ENCODE peak calls at places on chromosomes 6 and 20, in ten cellular contexts. D, S, A, K, P, X, U, B, N and I are unnamed samples.

GRCh38 chr20:6533321-6533720 is 234.2 kb upstream of the BMP2 start:
- DNase-seq in B (no peak), D (no peak), P (no peak), X (no peak), N (no peak), S (no peak), U (peak), K (no peak), A (no peak), I (no peak)

GRCh38 chr6:1485678-1486077 is 96.3 kb downstream of the FOXF2 start:
- DNase-seq in S (no peak), A (no peak), N (no peak), U (peak), P (no peak), B (no peak), K (peak), X (no peak), D (no peak), I (peak)

GRCh38 chr20:44496976-44497375 is 21.3 kb downstream of the TTPAL start:
- DNase-seq in A (no peak), D (no peak), P (no peak), B (no peak), N (no peak), S (no peak), U (no peak), X (no peak), K (peak), I (peak)

GRCh38 chr6:33613794-33614166 is 7.3 kb upstream of the ITPR3 start:
- DNase-seq in U (no peak), X (no peak), A (no peak), B (no peak), P (peak), N (no peak), D (no peak), S (no peak), K (peak), I (peak)

GRCh38 chr20:25090492-25091429 is 8.8 kb upstream of the VSX1 start:
- DNase-seq in A (peak), D (no peak), U (no peak), K (peak), X (no peak), N (no peak), P (no peak), B (no peak), S (peak), I (no peak)

GRCh38 chr6:157046776-157047175 is 269.6 kb downstream of the ARID1B start:
- DNase-seq in D (no peak), B (no peak), N (no peak), K (no peak), U (no peak), P (no peak), A (no peak), S (no peak), X (no peak), I (no peak)

GRCh38 chr6:128246472-128246871 is 273.9 kb downstream of the PTPRK start:
- DNase-seq in D (no peak), A (no peak), X (no peak), S (no peak), K (no peak), P (peak), B (no peak), U (no peak), N (no peak), I (no peak)

GRCh38 chr6:152085533-152085932 is 278.1 kb downstream of the ESR1 start:
- DNase-seq in S (no peak), X (no peak), U (no peak), K (peak), N (no peak), B (no peak), D (no peak), A (no peak), P (no peak), I (peak)

GRCh38 chr20:4697874-4698221 is 23.9 kb upstream of the PRND start:
- DNase-seq in U (no peak), D (no peak), B (no peak), K (no peak), A (no peak), N (no peak), X (no peak), P (no peak), S (no peak), I (no peak)

GRCh38 chr6:129889580-129889979 is 28.5 kb upstream of the TMEM244 start:
- DNase-seq in B (no peak), U (no peak), P (no peak), A (no peak), K (peak), D (no peak), N (no peak), S (no peak), X (no peak), I (peak)

GRCh38 chr6:20924911-20925543 is 390.8 kb downstream of the CDKAL1 start:
- DNase-seq in X (no peak), B (no peak), P (no peak), U (no peak), A (no peak), N (no peak), D (no peak), K (peak), S (no peak), I (peak)

GRCh38 chr6:148164645-148165044 is 178.0 kb upstream of the SASH1 start:
- DNase-seq in S (no peak), B (no peak), N (no peak), X (no peak), P (no peak), K (no peak), U (no peak), A (no peak), D (no peak), I (no peak)

GRCh38 chr6:42714098-42714761 is 8.2 kb downstream of the PRPH2 start:
- DNase-seq in K (peak), D (no peak), B (no peak), S (no peak), P (no peak), X (no peak), N (no peak), U (no peak), A (no peak), I (peak)

GRCh38 chr6:91816335-91816734 is 1229.5 kb upstream of the MAP3K7 start:
- DNase-seq in A (no peak), S (no peak), B (no peak), U (no peak), X (no peak), D (no peak), N (no peak), P (no peak), K (no peak), I (no peak)

GRCh38 chr6:40587240-40588069 is at the start of gene LRFN2:
- DNase-seq in A (peak), N (peak), P (peak), S (no peak), B (peak), K (peak), X (peak), D (peak), U (peak), I (peak)

GRCh38 chr6:24524801-24525200 is 30.0 kb downstream of the ALDH5A1 start:
- DNase-seq in U (no peak), A (no peak), B (no peak), P (peak), X (no peak), S (no peak), D (no peak), N (peak), K (peak), I (peak)

GRCh38 chr20:2084703-2085102 is 16.9 kb upstream of the STK35 start:
- DNase-seq in P (no peak), K (no peak), A (no peak), U (no peak), D (no peak), S (no peak), X (no peak), B (no peak), N (no peak), I (no peak)

GRCh38 chr6:157376241-157376640 is 4.7 kb upstream of the ZDHHC14 start:
- DNase-seq in K (no peak), P (no peak), U (no peak), X (no peak), D (no peak), N (no peak), B (no peak), A (no peak), S (no peak), I (no peak)

GRCh38 chr6:157570104-157570503 is 189.1 kb downstream of the ZDHHC14 start:
- DNase-seq in N (no peak), A (no peak), S (no peak), P (no peak), U (no peak), X (no peak), D (no peak), B (no peak), K (no peak), I (no peak)

GRCh38 chr20:37365760-37366638 is 20.1 kb downstream of the SRC start:
- DNase-seq in K (no peak), A (no peak), X (no peak), S (peak), D (no peak), U (no peak), P (no peak), N (no peak), B (no peak), I (no peak)

GRCh38 chr20:47879771-47880170 is 94.5 kb upstream of the SULF2 start:
- DNase-seq in X (no peak), N (no peak), U (no peak), S (no peak), D (no peak), K (no peak), A (no peak), B (no peak), P (no peak), I (no peak)

GRCh38 chr6:70834520-70834919 is 122.3 kb downstream of the B3GAT2 start:
- DNase-seq in K (no peak), S (no peak), X (no peak), U (no peak), P (no peak), B (no peak), N (no peak), D (no peak), A (no peak), I (peak)

GRCh38 chr6:170066679-170067078 is 224.2 kb downstream of the DLL1 start:
- DNase-seq in K (no peak), B (no peak), S (no peak), U (no peak), N (no peak), X (peak), P (no peak), D (no peak), A (no peak), I (no peak)

GRCh38 chr6:24154121-24154520 is 28.1 kb downstream of the NRSN1 start:
- DNase-seq in N (no peak), K (peak), D (no peak), B (no peak), A (no peak), S (no peak), P (no peak), U (no peak), X (no peak), I (peak)

GRCh38 chr20:39775110-39775509 is 813.0 kb downstream of the DHX35 start:
- DNase-seq in B (peak), A (peak), K (no peak), D (peak), X (peak), S (no peak), N (no peak), U (peak), P (no peak), I (peak)

GRCh38 chr20:12173333-12173732 is 255.6 kb downstream of the BTBD3 start:
- DNase-seq in B (no peak), S (no peak), A (no peak), P (no peak), D (no peak), U (no peak), K (peak), N (no peak), X (no peak), I (no peak)

GRCh38 chr6:47083586-47084047 is 41.5 kb upstream of the ADGRF1 start:
- DNase-seq in U (peak), K (peak), N (no peak), B (peak), A (peak), D (peak), P (no peak), X (peak), S (no peak), I (peak)

GRCh38 chr6:99013145-99013544 is 65.4 kb upstream of the FBXL4 start:
- DNase-seq in S (no peak), X (no peak), N (no peak), K (peak), D (no peak), U (peak), B (no peak), P (no peak), A (no peak), I (peak)

GRCh38 chr6:13216236-13216933 is 112.0 kb downstream of the TBC1D7 start:
- DNase-seq in S (no peak), P (no peak), U (no peak), K (no peak), D (no peak), A (no peak), X (no peak), B (no peak), N (no peak), I (no peak)

GRCh38 chr6:144482142-144482541 is 197.0 kb downstream of the UTRN start:
- DNase-seq in A (peak), B (peak), U (peak), P (peak), K (peak), S (peak), X (peak), D (peak), N (peak), I (peak)

GRCh38 chr6:158843751-158844683 is 24.8 kb upstream of the EZR start:
- DNase-seq in N (no peak), P (no peak), D (no peak), B (no peak), K (no peak), S (no peak), U (no peak), A (no peak), X (no peak), I (no peak)

GRCh38 chr20:62666736-62667529 is 24.6 kb downstream of the SLCO4A1 start:
- DNase-seq in U (no peak), K (peak), B (peak), N (no peak), X (peak), P (no peak), A (peak), D (peak), S (no peak), I (no peak)

GRCh38 chr6:44030812-44031454 is 96.3 kb downstream of the MRPL14 start:
- DNase-seq in D (no peak), A (no peak), U (no peak), P (peak), X (no peak), N (no peak), K (no peak), B (no peak), S (no peak), I (no peak)

GRCh38 chr6:44025226-44025625 is 102.0 kb downstream of the MRPL14 start:
- DNase-seq in K (no peak), U (no peak), P (no peak), N (no peak), A (no peak), D (no peak), S (no peak), B (no peak), X (no peak), I (no peak)

GRCh38 chr6:44029489-44030185 is 97.6 kb downstream of the MRPL14 start:
- DNase-seq in N (no peak), K (no peak), A (no peak), S (no peak), P (peak), X (no peak), B (no peak), D (no peak), U (no peak), I (peak)

GRCh38 chr6:44024597-44025219 is 102.5 kb downstream of the MRPL14 start:
- DNase-seq in X (no peak), B (no peak), U (no peak), A (no peak), N (no peak), S (no peak), D (no peak), K (no peak), P (peak), I (no peak)

DNA sequence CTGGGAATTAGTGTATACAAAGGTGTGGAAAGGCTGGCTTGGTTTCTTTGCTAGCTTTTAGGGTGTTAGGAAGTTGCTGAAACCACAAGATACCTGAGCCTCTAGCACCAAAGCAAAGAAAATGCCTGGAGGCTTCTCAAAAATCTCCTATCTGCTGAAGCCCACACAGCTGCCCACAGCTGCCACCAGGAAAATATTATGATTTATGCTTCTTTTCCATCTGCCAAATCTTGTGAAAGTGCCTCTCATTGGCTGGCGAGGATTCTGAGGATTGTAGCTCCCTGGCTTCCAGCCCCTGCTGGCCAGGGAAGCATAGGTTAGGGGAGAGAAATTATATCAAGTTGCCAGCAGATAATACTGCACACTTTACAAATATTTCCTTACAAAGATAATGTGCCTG is 98.5 kb downstream of the MRPL14 start:
- DNase-seq in A (no peak), X (no peak), D (no peak), U (no peak), N (no peak), K (peak), B (no peak), S (no peak), P (peak), I (no peak)
- TF ChIP-seq CTCF in A (no peak), X (no peak), D (no peak), U (peak), N (no peak), K (peak), B (no peak), S (no peak), P (peak), I (peak)

GRCh38 chr20:382291-383115 is 1.9 kb downstream of the TRIB3 start:
- DNase-seq in X (no peak), N (no peak), P (no peak), S (no peak), D (no peak), U (no peak), A (no peak), B (no peak), K (peak), I (no peak)
- H3K4me3 ChIP-seq in X (no peak), N (peak), P (peak), S (peak), D (peak), U (peak), A (no peak), B (peak), K (peak), I (peak)

GRCh38 chr20:60884277-60884676 is 367.8 kb upstream of the CDH4 start:
- DNase-seq in P (no peak), S (no peak), K (no peak), D (no peak), N (no peak), U (no peak), A (no peak), B (no peak), X (no peak), I (no peak)
- TF ChIP-seq CTCF in P (no peak), S (no peak), K (no peak), D (no peak), N (no peak), U (no peak), A (no peak), B (no peak), X (no peak), I (no peak)

GRCh38 chr6:105985816-105986632 is 100.1 kb upstream of the PRDM1 start:
- DNase-seq in N (no peak), S (no peak), X (no peak), A (no peak), U (no peak), P (no peak), D (no peak), K (no peak), B (no peak), I (no peak)
- H3K4me3 ChIP-seq in N (no peak), S (no peak), X (no peak), A (no peak), U (no peak), P (no peak), D (peak), K (no peak), B (peak), I (no peak)

GRCh38 chr6:90497411-90497810 is 89.5 kb downstream of the MAP3K7 start:
- DNase-seq in K (peak), N (peak), B (no peak), A (no peak), U (no peak), P (no peak), X (no peak), S (no peak), D (no peak), I (no peak)
- TF ChIP-seq CTCF in K (peak), N (peak), B (peak), A (no peak), U (no peak), P (peak), X (no peak), S (no peak), D (no peak), I (no peak)

GRCh38 chr6:26329763-26330511 is 35.1 kb upstream of the BTN3A2 start:
- DNase-seq in N (peak), X (no peak), S (no peak), A (no peak), P (peak), K (peak), D (no peak), U (no peak), B (no peak), I (peak)

GRCh38 chr6:26332843-26333242 is 32.2 kb upstream of the BTN3A2 start:
- DNase-seq in D (no peak), N (no peak), P (no peak), B (no peak), S (no peak), U (no peak), K (no peak), A (no peak), X (no peak), I (no peak)

GRCh38 chr6:26332408-26332807 is 32.6 kb upstream of the BTN3A2 start:
- DNase-seq in B (no peak), N (no peak), D (no peak), A (no peak), P (no peak), S (no peak), U (no peak), X (no peak), K (no peak), I (no peak)

GRCh38 chr6:26331809-26332226 is 33.2 kb upstream of the BTN3A2 start:
- DNase-seq in P (no peak), A (no peak), S (no peak), B (no peak), K (no peak), X (no peak), U (no peak), D (no peak), N (no peak), I (no peak)

DNA sequence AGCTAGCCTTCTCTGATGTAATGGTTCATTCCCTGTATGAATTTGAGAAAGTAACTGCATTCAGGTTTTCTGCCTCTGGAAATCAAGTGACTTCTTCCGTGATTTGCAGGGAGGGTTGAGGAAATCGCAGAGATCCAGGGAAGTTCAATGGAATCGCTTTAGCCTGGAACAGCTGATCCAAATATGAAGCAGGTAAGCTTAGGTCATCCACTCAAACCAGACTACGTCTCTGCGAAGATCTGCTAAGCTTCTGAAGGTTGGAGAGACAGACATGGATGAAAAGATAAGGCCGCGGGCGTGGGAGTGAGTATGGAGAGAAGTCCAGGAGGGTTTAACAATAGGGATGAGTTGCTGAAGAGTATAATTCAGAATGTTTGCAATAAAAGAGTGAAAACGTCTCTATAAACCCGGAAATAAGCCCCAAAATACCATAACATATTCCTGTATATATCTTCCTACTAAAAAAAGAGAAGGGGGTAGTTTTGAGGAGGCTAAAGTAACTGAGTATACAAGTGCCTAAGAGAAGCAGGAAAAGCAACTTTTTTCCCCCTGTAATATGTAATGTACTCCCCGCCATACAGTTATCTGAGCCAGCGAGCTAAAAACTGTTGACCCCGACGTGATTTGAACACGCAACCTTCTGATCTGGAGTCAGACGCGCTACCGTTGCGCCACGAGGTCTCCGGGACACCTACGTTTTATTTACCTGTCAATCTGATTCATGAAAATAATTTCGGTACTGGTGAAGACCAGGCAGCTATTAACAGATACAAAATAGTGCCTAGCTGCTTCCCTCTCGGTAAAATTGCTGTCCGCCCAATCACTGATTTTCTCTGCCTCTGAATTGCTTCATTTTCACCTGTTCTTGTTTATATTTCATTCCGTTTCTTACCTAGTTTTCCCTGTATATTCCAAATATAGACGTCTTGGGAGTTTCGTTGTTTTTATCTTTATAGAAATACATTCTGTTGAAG is 33.9 kb upstream of the BTN3A2 start:
- DNase-seq in B (no peak), D (no peak), U (no peak), N (peak), A (no peak), X (no peak), S (no peak), K (peak), P (peak), I (peak)
- H3K4me3 ChIP-seq in B (peak), D (no peak), U (peak), N (peak), A (no peak), X (no peak), S (peak), K (peak), P (peak), I (peak)